ENCODE peak calls at places on chromosome 14, in six cellular contexts. W, H, G, U, N and I are unnamed samples.

GRCh38 chr14:104095426-104096310 is 10.2 kb downstream of the ASPG start:
- DNase-seq in W (no peak), H (no peak), G (no peak), U (no peak), N (no peak), I (no peak)

GRCh38 chr14:105168979-105169507 is 467 bp upstream of the JAG2 start:
- DNase-seq in W (no peak), H (peak), G (no peak), U (peak), N (no peak), I (no peak)

GRCh38 chr14:24285351-24285750 is 14.0 kb upstream of the RABGGTA start:
- DNase-seq in W (no peak), H (no peak), G (no peak), U (no peak), N (no peak), I (no peak)

GRCh38 chr14:100438271-100438670 is 115.1 kb downstream of the SLC25A47 start:
- DNase-seq in W (no peak), H (no peak), G (no peak), U (no peak), N (no peak), I (no peak)

GRCh38 chr14:52008136-52008535 is 18.8 kb downstream of the RTRAF start:
- DNase-seq in W (no peak), H (no peak), G (no peak), U (no peak), N (no peak), I (no peak)

GRCh38 chr14:68718033-68718725 is 74.7 kb downstream of the ZFP36L1 start:
- DNase-seq in W (no peak), H (peak), G (no peak), U (no peak), N (no peak), I (no peak)

GRCh38 chr14:85024931-85025330 is 505.0 kb upstream of the FLRT2 start:
- DNase-seq in W (no peak), H (no peak), G (no peak), U (no peak), N (no peak), I (no peak)

GRCh38 chr14:65214741-65215140 is 112.4 kb upstream of the MAX start:
- DNase-seq in W (no peak), H (peak), G (no peak), U (no peak), N (no peak), I (peak)

GRCh38 chr14:45793081-45793480 is 540.1 kb upstream of the MIS18BP1 start:
- DNase-seq in W (no peak), H (peak), G (peak), U (no peak), N (no peak), I (no peak)

GRCh38 chr14:106044949-106045596 is 518.7 kb downstream of the TMEM121 start:
- DNase-seq in W (no peak), H (peak), G (peak), U (peak), N (no peak), I (no peak)

GRCh38 chr14:100907240-100907639 is 3.7 kb upstream of the RTL1 start:
- DNase-seq in W (no peak), H (no peak), G (no peak), U (no peak), N (no peak), I (no peak)

GRCh38 chr14:89284368-89285058 is 132.5 kb downstream of the FOXN3 start:
- DNase-seq in W (no peak), H (peak), G (peak), U (no peak), N (no peak), I (no peak)

GRCh38 chr14:102280376-102280962 is 24.5 kb downstream of the MOK start:
- DNase-seq in W (no peak), H (no peak), G (no peak), U (no peak), N (no peak), I (no peak)

GRCh38 chr14:104314251-104314941 is 176.0 kb downstream of the KIF26A start:
- DNase-seq in W (no peak), H (peak), G (peak), U (no peak), N (peak), I (no peak)

GRCh38 chr14:94045101-94045500 is 19.0 kb downstream of the OTUB2 start:
- DNase-seq in W (no peak), H (peak), G (no peak), U (no peak), N (peak), I (no peak)

GRCh38 chr14:100780646-100781355 is 45.1 kb upstream of the MEG3 start:
- DNase-seq in W (no peak), H (no peak), G (peak), U (no peak), N (peak), I (no peak)

GRCh38 chr14:106459971-106460730 is 933.8 kb downstream of the TMEM121 start:
- DNase-seq in W (no peak), H (no peak), G (no peak), U (no peak), N (no peak), I (no peak)

GRCh38 chr14:57533214-57533613 is 39.6 kb upstream of the CCDC198 start:
- DNase-seq in W (no peak), H (peak), G (no peak), U (no peak), N (no peak), I (no peak)

GRCh38 chr14:24418492-24418873 is 11.0 kb downstream of the CBLN3 start:
- DNase-seq in W (no peak), H (peak), G (peak), U (no peak), N (no peak), I (no peak)

GRCh38 chr14:73057939-73058223 is 453 bp upstream of the RBM25 start:
- DNase-seq in W (no peak), H (no peak), G (no peak), U (no peak), N (no peak), I (no peak)

GRCh38 chr14:101017209-101017608 is 113.7 kb upstream of the RTL1 start:
- DNase-seq in W (no peak), H (no peak), G (no peak), U (no peak), N (no peak), I (no peak)

GRCh38 chr14:59358105-59358504 is 107.1 kb downstream of the GPR135 start:
- DNase-seq in W (no peak), H (no peak), G (no peak), U (peak), N (peak), I (no peak)

GRCh38 chr14:75794615-75795038 is 133.6 kb downstream of the TTLL5 start:
- DNase-seq in W (no peak), H (no peak), G (no peak), U (no peak), N (no peak), I (no peak)

GRCh38 chr14:76330411-76331327 is 45.3 kb upstream of the ESRRB start:
- DNase-seq in W (no peak), H (no peak), G (no peak), U (no peak), N (peak), I (no peak)

GRCh38 chr14:94484476-94484875 is 8.5 kb upstream of the SERPINA9 start:
- DNase-seq in W (no peak), H (no peak), G (no peak), U (no peak), N (no peak), I (no peak)

GRCh38 chr14:87332001-87332400 is 661.0 kb downstream of the GALC start:
- DNase-seq in W (no peak), H (no peak), G (no peak), U (no peak), N (no peak), I (no peak)

GRCh38 chr14:22572562-22573058 is 16.4 kb downstream of the DAD1 start:
- DNase-seq in W (no peak), H (no peak), G (no peak), U (no peak), N (no peak), I (no peak)

GRCh38 chr14:97056086-97056485 is 258.9 kb downstream of the VRK1 start:
- DNase-seq in W (no peak), H (no peak), G (no peak), U (no peak), N (no peak), I (peak)

GRCh38 chr14:102578821-102579220 is 13.6 kb upstream of the RCOR1 start:
- DNase-seq in W (no peak), H (no peak), G (no peak), U (no peak), N (no peak), I (no peak)

GRCh38 chr14:96066976-96067375 is 27.8 kb downstream of the C14orf132 start:
- DNase-seq in W (no peak), H (no peak), G (no peak), U (no peak), N (no peak), I (no peak)

GRCh38 chr14:64202731-64203130 is 91.4 kb downstream of the ESR2 start:
- DNase-seq in W (no peak), H (no peak), G (no peak), U (no peak), N (no peak), I (no peak)

GRCh38 chr14:93832665-93833064 is 44.4 kb upstream of the PRIMA1 start:
- DNase-seq in W (peak), H (peak), G (peak), U (peak), N (peak), I (peak)

GRCh38 chr14:72856530-72857264 is 37.2 kb downstream of the DPF3 start:
- DNase-seq in W (no peak), H (no peak), G (no peak), U (no peak), N (no peak), I (no peak)

GRCh38 chr14:23670489-23670888 is 34.3 kb downstream of the DHRS2 start:
- DNase-seq in W (no peak), H (no peak), G (no peak), U (no peak), N (no peak), I (no peak)

GRCh38 chr14:100890451-100890850 is 13.1 kb downstream of the RTL1 start:
- DNase-seq in W (peak), H (no peak), G (peak), U (peak), N (no peak), I (no peak)

GRCh38 chr14:58072288-58073071 is 79.5 kb downstream of the ARMH4 start:
- DNase-seq in W (peak), H (peak), G (peak), U (peak), N (no peak), I (peak)

GRCh38 chr14:55749201-55749812 is 169.3 kb downstream of the KTN1 start:
- DNase-seq in W (no peak), H (peak), G (no peak), U (no peak), N (no peak), I (peak)

DNA sequence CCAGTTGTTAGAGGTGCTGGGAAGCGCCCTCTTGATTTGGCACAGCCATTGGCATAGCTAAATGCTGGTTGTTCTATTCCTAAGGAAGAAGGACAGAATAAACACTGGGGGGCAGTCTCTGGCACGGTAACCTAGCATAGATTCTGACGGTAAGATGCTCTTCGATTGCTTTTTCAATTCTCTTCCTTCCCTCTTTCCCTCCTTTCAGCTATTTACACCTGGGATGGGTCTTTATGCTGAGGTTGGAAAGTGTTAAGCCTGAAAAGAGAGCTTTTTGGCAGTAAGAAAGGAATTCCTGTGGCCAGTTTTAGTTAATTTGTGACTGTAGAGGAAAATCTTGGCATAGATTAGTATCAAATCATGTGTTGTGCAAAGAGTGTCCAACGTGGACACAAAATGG is 162.8 kb downstream of the SNAPC1 start:
- DNase-seq in W (no peak), H (peak), G (no peak), U (no peak), N (no peak), I (no peak)
- TF ChIP-seq CTCF in W (no peak), H (no peak), G (no peak), U (no peak), N (no peak), I (no peak)

GRCh38 chr14:91396959-91397815 is 20.4 kb downstream of the CCDC88C start:
- DNase-seq in W (no peak), H (peak), G (peak), U (no peak), N (no peak), I (no peak)
- TF ChIP-seq POLR2A in W (no peak), H (no peak), G (no peak), U (no peak), N (no peak), I (no peak)

GRCh38 chr14:50874842-50875241 is 3.0 kb downstream of the ABHD12B start:
- DNase-seq in W (no peak), H (no peak), G (no peak), U (no peak), N (no peak), I (no peak)

GRCh38 chr14:50871223-50871622 is 630 bp upstream of the ABHD12B start:
- DNase-seq in W (no peak), H (no peak), G (no peak), U (no peak), N (no peak), I (no peak)

GRCh38 chr14:50875359-50876090 is 3.7 kb downstream of the ABHD12B start:
- DNase-seq in W (no peak), H (no peak), G (no peak), U (no peak), N (no peak), I (no peak)

GRCh38 chr14:50871914-50872732 is at the start of gene ABHD12B:
- DNase-seq in W (no peak), H (no peak), G (no peak), U (no peak), N (no peak), I (no peak)
- H3K4me3 ChIP-seq in W (no peak), H (no peak), G (peak), U (peak), N (peak), I (no peak)

GRCh38 chr14:74140374-74140850 is 55.7 kb downstream of the LIN52 start:
- DNase-seq in W (no peak), H (peak), G (no peak), U (peak), N (peak), I (no peak)

GRCh38 chr14:74133833-74134481 is 49.2 kb downstream of the LIN52 start:
- DNase-seq in W (no peak), H (no peak), G (no peak), U (no peak), N (no peak), I (no peak)

GRCh38 chr14:74134484-74134883 is 49.7 kb downstream of the LIN52 start:
- DNase-seq in W (no peak), H (no peak), G (no peak), U (no peak), N (no peak), I (no peak)

GRCh38 chr14:74135386-74135785 is 50.6 kb downstream of the LIN52 start:
- DNase-seq in W (no peak), H (no peak), G (no peak), U (no peak), N (no peak), I (no peak)
- TF ChIP-seq CTCF in W (no peak), H (no peak), G (no peak), U (no peak), N (no peak), I (no peak)